ENCODE peak calls at places on chromosome 21, in seven cellular contexts. One of them, this sample, is unnamed.

GRCh38 chr21:14962217-14962616 is 102.6 kb downstream of the NRIP1 start:
- DNase-seq in body of pancreas: no peak
- DNase-seq in IMR-90: no peak
- DNase-seq in esophagus muscularis mucosa: no peak
- DNase-seq in breast epithelium: no peak
- DNase-seq in prostate gland: no peak
- DNase-seq in heart left ventricle: no peak
- DNase-seq in this sample: no peak

GRCh38 chr21:33212159-33212851 is 17.4 kb upstream of the IFNAR2 start:
- DNase-seq in body of pancreas: no peak
- DNase-seq in IMR-90: peak; percentile 83
- DNase-seq in esophagus muscularis mucosa: peak; percentile 77
- DNase-seq in breast epithelium: no peak
- DNase-seq in prostate gland: no peak
- DNase-seq in heart left ventricle: no peak
- DNase-seq in this sample: no peak

GRCh38 chr21:29258626-29259335 is 39.9 kb upstream of the BACH1 start:
- DNase-seq in body of pancreas: peak; percentile 17
- DNase-seq in IMR-90: peak; percentile 89
- DNase-seq in esophagus muscularis mucosa: no peak
- DNase-seq in breast epithelium: no peak
- DNase-seq in prostate gland: peak; percentile 54
- DNase-seq in heart left ventricle: no peak
- DNase-seq in this sample: no peak

GRCh38 chr21:39874759-39875158 is 7.5 kb downstream of the PCP4 start:
- DNase-seq in body of pancreas: no peak
- DNase-seq in IMR-90: no peak
- DNase-seq in esophagus muscularis mucosa: no peak
- DNase-seq in breast epithelium: no peak
- DNase-seq in prostate gland: no peak
- DNase-seq in heart left ventricle: no peak
- DNase-seq in this sample: no peak

GRCh38 chr21:27423906-27424595 is 457.2 kb upstream of the ADAMTS5 start:
- DNase-seq in body of pancreas: no peak
- DNase-seq in IMR-90: peak; percentile 69
- DNase-seq in esophagus muscularis mucosa: no peak
- DNase-seq in breast epithelium: no peak
- DNase-seq in prostate gland: no peak
- DNase-seq in heart left ventricle: no peak
- DNase-seq in this sample: no peak

GRCh38 chr21:22395965-22396364 is 1397.8 kb downstream of the NCAM2 start:
- DNase-seq in body of pancreas: no peak
- DNase-seq in IMR-90: no peak
- DNase-seq in esophagus muscularis mucosa: no peak
- DNase-seq in breast epithelium: no peak
- DNase-seq in prostate gland: no peak
- DNase-seq in heart left ventricle: no peak
- DNase-seq in this sample: no peak

GRCh38 chr21:20443558-20444155 is 554.6 kb upstream of the NCAM2 start:
- DNase-seq in body of pancreas: no peak
- DNase-seq in IMR-90: no peak
- DNase-seq in esophagus muscularis mucosa: no peak
- DNase-seq in breast epithelium: no peak
- DNase-seq in prostate gland: no peak
- DNase-seq in heart left ventricle: no peak
- DNase-seq in this sample: no peak

GRCh38 chr21:16969636-16970035 is 543.2 kb upstream of the CXADR start:
- DNase-seq in body of pancreas: no peak
- DNase-seq in IMR-90: no peak
- DNase-seq in esophagus muscularis mucosa: no peak
- DNase-seq in breast epithelium: no peak
- DNase-seq in prostate gland: no peak
- DNase-seq in heart left ventricle: no peak
- DNase-seq in this sample: no peak

GRCh38 chr21:39016740-39017315 is 166.4 kb downstream of the PSMG1 start:
- DNase-seq in body of pancreas: no peak
- DNase-seq in IMR-90: peak; percentile 40
- DNase-seq in esophagus muscularis mucosa: no peak
- DNase-seq in breast epithelium: no peak
- DNase-seq in prostate gland: no peak
- DNase-seq in heart left ventricle: no peak
- DNase-seq in this sample: no peak

DNA sequence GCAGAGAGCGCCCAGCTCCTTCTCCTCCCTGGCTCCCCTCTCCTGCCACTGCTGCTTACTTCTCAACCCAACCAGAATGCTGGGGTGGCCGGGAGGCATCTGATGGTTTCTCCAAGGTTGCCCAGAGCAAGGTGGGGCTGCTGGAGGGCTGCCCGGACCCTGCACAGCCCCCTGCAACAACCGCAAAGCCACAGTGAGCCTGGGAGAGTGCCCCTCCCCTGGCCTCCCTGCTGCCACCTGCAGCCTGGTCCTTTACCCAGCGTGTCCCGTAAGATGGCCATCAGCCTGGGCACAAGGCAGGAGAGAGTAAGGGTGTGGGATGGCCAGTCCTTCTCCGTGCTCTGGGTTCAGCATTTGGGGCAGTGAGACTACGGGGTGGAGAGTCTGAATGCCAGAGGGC is 17.0 kb downstream of the MX2 start:
- DNase-seq in body of pancreas: no peak
- DNase-seq in IMR-90: no peak
- DNase-seq in esophagus muscularis mucosa: no peak
- DNase-seq in breast epithelium: no peak
- DNase-seq in prostate gland: no peak
- DNase-seq in heart left ventricle: no peak
- DNase-seq in this sample: no peak
- TF ChIP-seq CTCF in body of pancreas: no peak
- TF ChIP-seq CTCF in IMR-90: no peak
- TF ChIP-seq CTCF in esophagus muscularis mucosa: no peak
- TF ChIP-seq CTCF in breast epithelium: no peak
- TF ChIP-seq CTCF in prostate gland: no peak
- TF ChIP-seq CTCF in heart left ventricle: no peak
- TF ChIP-seq CTCF in this sample: no peak

GRCh38 chr21:46344219-46344915 is 20.4 kb downstream of the PCNT start:
- DNase-seq in body of pancreas: no peak
- DNase-seq in IMR-90: no peak
- DNase-seq in esophagus muscularis mucosa: no peak
- DNase-seq in breast epithelium: no peak
- DNase-seq in prostate gland: no peak
- DNase-seq in heart left ventricle: no peak
- DNase-seq in this sample: no peak
- TF ChIP-seq POLR2A in body of pancreas: no peak
- TF ChIP-seq POLR2A in IMR-90: no peak
- TF ChIP-seq POLR2A in esophagus muscularis mucosa: no peak
- TF ChIP-seq POLR2A in breast epithelium: no peak
- TF ChIP-seq POLR2A in prostate gland: no peak
- TF ChIP-seq POLR2A in heart left ventricle: no peak
- TF ChIP-seq POLR2A in this sample: no peak

GRCh38 chr21:35120631-35121180 is 71.6 kb upstream of the RUNX1 start:
- DNase-seq in body of pancreas: no peak
- DNase-seq in IMR-90: no peak
- DNase-seq in esophagus muscularis mucosa: no peak
- DNase-seq in breast epithelium: no peak
- DNase-seq in prostate gland: no peak
- DNase-seq in heart left ventricle: no peak
- DNase-seq in this sample: no peak
- H3K4me1 ChIP-seq in body of pancreas: no peaks in the 10 kb centered on the region
- H3K4me1 ChIP-seq in IMR-90: peaks cover 1% of the 10 kb centered on the region
- H3K4me1 ChIP-seq in esophagus muscularis mucosa: no peaks in the 10 kb centered on the region
- H3K4me1 ChIP-seq in breast epithelium: no peaks in the 10 kb centered on the region
- H3K4me1 ChIP-seq in prostate gland: no peaks in the 10 kb centered on the region
- H3K4me1 ChIP-seq in heart left ventricle: no peaks in the 10 kb centered on the region
- H3K4me1 ChIP-seq in this sample: no peaks in the 10 kb centered on the region

DNA sequence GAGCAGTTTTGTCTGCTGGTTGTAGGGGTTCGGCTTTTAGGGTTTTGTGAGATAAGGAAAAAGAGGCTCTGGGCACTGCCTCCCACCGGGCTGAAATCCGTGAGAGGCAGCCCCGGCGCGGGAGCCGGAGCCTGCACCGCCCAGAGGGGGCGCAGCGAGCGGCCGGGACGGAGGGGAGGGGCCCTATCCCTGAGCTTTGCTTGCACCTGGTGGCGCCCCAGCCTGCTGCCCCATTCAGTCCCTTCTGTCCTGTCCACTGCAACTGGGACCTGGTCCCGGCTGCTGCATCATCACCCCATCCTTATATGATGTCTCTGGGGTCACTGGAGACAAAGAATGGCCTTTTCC is 512 bp upstream of the KCNJ6 start:
- DNase-seq in body of pancreas: no peak
- DNase-seq in IMR-90: no peak
- DNase-seq in esophagus muscularis mucosa: no peak
- DNase-seq in breast epithelium: no peak
- DNase-seq in prostate gland: no peak
- DNase-seq in heart left ventricle: no peak
- DNase-seq in this sample: no peak
- TF ChIP-seq CTCF in body of pancreas: no peak
- TF ChIP-seq CTCF in IMR-90: peak; percentile 35
- TF ChIP-seq CTCF in esophagus muscularis mucosa: no peak
- TF ChIP-seq CTCF in breast epithelium: no peak
- TF ChIP-seq CTCF in prostate gland: no peak
- TF ChIP-seq CTCF in heart left ventricle: no peak
- TF ChIP-seq CTCF in this sample: no peak

GRCh38 chr21:25428537-25428936 is 178.7 kb downstream of the MRPL39 start:
- DNase-seq in body of pancreas: no peak
- DNase-seq in IMR-90: peak; percentile 5
- DNase-seq in esophagus muscularis mucosa: no peak
- DNase-seq in breast epithelium: no peak
- DNase-seq in prostate gland: no peak
- DNase-seq in heart left ventricle: no peak
- DNase-seq in this sample: no peak
- TF ChIP-seq POLR2A in body of pancreas: no peak
- TF ChIP-seq POLR2A in IMR-90: no peak
- TF ChIP-seq POLR2A in esophagus muscularis mucosa: no peak
- TF ChIP-seq POLR2A in breast epithelium: no peak
- TF ChIP-seq POLR2A in prostate gland: no peak
- TF ChIP-seq POLR2A in heart left ventricle: no peak
- TF ChIP-seq POLR2A in this sample: no peak

GRCh38 chr21:42234464-42235241 is 15.7 kb downstream of the ABCG1 start:
- DNase-seq in body of pancreas: peak; percentile 70
- DNase-seq in IMR-90: peak; percentile 45
- DNase-seq in esophagus muscularis mucosa: no peak
- DNase-seq in breast epithelium: no peak
- DNase-seq in prostate gland: peak; percentile 53
- DNase-seq in heart left ventricle: peak; percentile 75
- DNase-seq in this sample: no peak
- H3K4me1 ChIP-seq in body of pancreas: peaks cover 45% of the 10 kb centered on the region
- H3K4me1 ChIP-seq in IMR-90: peaks cover 21% of the 10 kb centered on the region
- H3K4me1 ChIP-seq in esophagus muscularis mucosa: peaks cover 93% of the 10 kb centered on the region
- H3K4me1 ChIP-seq in breast epithelium: peaks cover 19% of the 10 kb centered on the region
- H3K4me1 ChIP-seq in prostate gland: peaks cover 25% of the 10 kb centered on the region
- H3K4me1 ChIP-seq in heart left ventricle: peaks cover 64% of the 10 kb centered on the region
- H3K4me1 ChIP-seq in this sample: peaks cover 59% of the 10 kb centered on the region

DNA sequence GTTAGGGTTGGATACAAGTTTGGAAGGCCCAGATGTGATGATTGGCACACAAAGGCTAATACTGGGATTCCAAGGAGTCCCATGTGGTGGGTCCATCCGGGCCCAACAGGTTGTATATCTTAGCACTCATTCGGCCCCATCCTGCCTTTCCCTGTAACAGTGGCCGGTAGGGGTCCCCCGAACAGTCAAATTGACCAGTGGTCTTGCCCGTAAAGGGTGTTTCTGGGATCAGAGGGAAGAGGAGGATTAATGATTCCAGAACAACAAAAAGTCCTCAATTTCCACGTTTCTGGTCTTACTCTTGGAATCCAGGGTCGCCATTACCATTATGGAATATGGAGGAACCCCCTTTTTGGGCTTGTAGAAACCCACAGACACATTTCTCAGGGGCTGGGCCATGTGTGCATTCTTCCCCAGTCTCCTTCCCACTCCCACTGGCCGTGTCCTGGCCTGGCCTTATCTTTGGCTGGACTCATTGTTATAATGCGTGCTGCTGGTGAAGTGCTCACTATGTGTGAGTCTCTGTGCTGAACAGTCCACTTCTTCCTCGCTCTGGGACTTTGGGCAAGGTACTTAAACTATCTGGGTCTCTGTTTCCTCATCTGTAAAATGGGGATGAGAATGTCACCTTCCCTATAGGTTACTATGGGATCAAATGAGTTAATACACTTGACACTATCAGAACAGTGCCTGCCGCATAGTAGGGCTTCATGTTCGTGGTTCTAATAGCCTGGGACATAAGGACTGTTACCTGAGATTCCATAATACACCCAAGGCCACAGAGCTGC is 161.8 kb downstream of the DYRK1A start:
- DNase-seq in body of pancreas: no peak
- DNase-seq in IMR-90: no peak
- DNase-seq in esophagus muscularis mucosa: peak; percentile 53
- DNase-seq in breast epithelium: no peak
- DNase-seq in prostate gland: no peak
- DNase-seq in heart left ventricle: no peak
- DNase-seq in this sample: no peak
- TF ChIP-seq CTCF in body of pancreas: no peak
- TF ChIP-seq CTCF in IMR-90: no peak
- TF ChIP-seq CTCF in esophagus muscularis mucosa: no peak
- TF ChIP-seq CTCF in breast epithelium: no peak
- TF ChIP-seq CTCF in prostate gland: no peak
- TF ChIP-seq CTCF in heart left ventricle: no peak
- TF ChIP-seq CTCF in this sample: no peak

GRCh38 chr21:44940116-44940631 is 345 bp downstream of the SLX9 start:
- DNase-seq in body of pancreas: no peak
- DNase-seq in IMR-90: no peak
- DNase-seq in esophagus muscularis mucosa: no peak
- DNase-seq in breast epithelium: no peak
- DNase-seq in prostate gland: no peak
- DNase-seq in heart left ventricle: no peak
- DNase-seq in this sample: no peak

GRCh38 chr21:44938976-44939531 is 775 bp upstream of the SLX9 start:
- DNase-seq in body of pancreas: no peak
- DNase-seq in IMR-90: no peak
- DNase-seq in esophagus muscularis mucosa: no peak
- DNase-seq in breast epithelium: peak; percentile 66
- DNase-seq in prostate gland: peak; percentile 76
- DNase-seq in heart left ventricle: no peak
- DNase-seq in this sample: no peak

GRCh38 chr21:44941567-44941966 is 1.7 kb downstream of the SLX9 start:
- DNase-seq in body of pancreas: no peak
- DNase-seq in IMR-90: no peak
- DNase-seq in esophagus muscularis mucosa: no peak
- DNase-seq in breast epithelium: peak; percentile 47
- DNase-seq in prostate gland: no peak
- DNase-seq in heart left ventricle: no peak
- DNase-seq in this sample: no peak

GRCh38 chr21:44942566-44942965 is 2.7 kb downstream of the SLX9 start:
- DNase-seq in body of pancreas: no peak
- DNase-seq in IMR-90: no peak
- DNase-seq in esophagus muscularis mucosa: no peak
- DNase-seq in breast epithelium: no peak
- DNase-seq in prostate gland: no peak
- DNase-seq in heart left ventricle: no peak
- DNase-seq in this sample: no peak

GRCh38 chr21:44939532-44940115 is at the start of gene SLX9:
- DNase-seq in body of pancreas: peak; percentile 80
- DNase-seq in IMR-90: peak; percentile 73
- DNase-seq in esophagus muscularis mucosa: no peak
- DNase-seq in breast epithelium: peak; percentile 70
- DNase-seq in prostate gland: peak; percentile 66
- DNase-seq in heart left ventricle: peak; percentile 72
- DNase-seq in this sample: no peak
- TF ChIP-seq POLR2A in body of pancreas: peak; percentile 73
- TF ChIP-seq POLR2A in IMR-90: no peak
- TF ChIP-seq POLR2A in esophagus muscularis mucosa: peak; percentile 68
- TF ChIP-seq POLR2A in breast epithelium: peak; percentile 68
- TF ChIP-seq POLR2A in prostate gland: peak; percentile 36
- TF ChIP-seq POLR2A in heart left ventricle: peak; percentile 70
- TF ChIP-seq POLR2A in this sample: no peak

This sample was measured in tibial nerve.